ENCODE peak calls at places on chromosomes 16 and 17, in six cellular contexts. Z is K562, P is HCT116, D is GM12891, L is transverse colon, K is sigmoid colon. W is an unnamed sample.

GRCh38 chr17:17780941-17781590 is 55.7 kb downstream of the SREBF1 start:
- DNase-seq in P (no peak), L (peak), D (no peak), K (peak), Z (no peak), W (no peak)

GRCh38 chr17:73533127-73533526 is 111.1 kb downstream of the SDK2 start:
- DNase-seq in D (no peak), K (no peak), L (no peak), P (no peak), Z (no peak), W (no peak)

GRCh38 chr16:84643180-84643583 is 5.1 kb upstream of the KLHL36 start:
- DNase-seq in L (peak), Z (no peak), K (peak), P (no peak), D (no peak), W (no peak)

GRCh38 chr16:80198265-80198994 is 342.4 kb upstream of the DYNLRB2 start:
- DNase-seq in K (no peak), D (no peak), Z (no peak), P (no peak), L (no peak), W (no peak)

GRCh38 chr16:88638323-88639230 is at the start of gene IL17C:
- DNase-seq in K (no peak), P (no peak), L (peak), Z (peak), D (no peak), W (no peak)

GRCh38 chr17:78617371-78618061 is 40.3 kb upstream of the DNAH17 start:
- DNase-seq in D (no peak), P (no peak), Z (no peak), K (no peak), L (no peak), W (no peak)

GRCh38 chr16:50880926-50881325 is 139.0 kb downstream of the CYLD start:
- DNase-seq in L (no peak), Z (no peak), P (no peak), D (no peak), K (no peak), W (no peak)

GRCh38 chr16:48201515-48202201 is 42.4 kb upstream of the LONP2 start:
- DNase-seq in P (no peak), D (no peak), K (no peak), Z (no peak), L (no peak), W (no peak)

GRCh38 chr16:228151-228855 is 946 bp downstream of the LUC7L start:
- DNase-seq in D (no peak), L (no peak), K (no peak), Z (no peak), P (no peak), W (no peak)

GRCh38 chr17:5210853-5211252 is 19.2 kb upstream of the ZNF594 start:
- DNase-seq in P (no peak), L (no peak), D (no peak), Z (no peak), K (no peak), W (no peak)

GRCh38 chr17:37824534-37825485 is 80.0 kb upstream of the HNF1B start:
- DNase-seq in Z (no peak), K (no peak), D (no peak), P (no peak), L (no peak), W (no peak)

GRCh38 chr17:77907497-77908120 is 50.9 kb upstream of the TNRC6C start:
- DNase-seq in Z (no peak), K (peak), P (no peak), D (no peak), L (no peak), W (no peak)

GRCh38 chr17:32189343-32189742 is 47.0 kb downstream of the RHOT1 start:
- DNase-seq in K (no peak), D (no peak), L (no peak), Z (no peak), P (no peak), W (no peak)

GRCh38 chr17:39484178-39484577 is 22.9 kb downstream of the CDK12 start:
- DNase-seq in L (no peak), D (no peak), P (no peak), Z (no peak), K (no peak), W (no peak)

GRCh38 chr16:23949630-23950290 is 114.0 kb downstream of the PRKCB start:
- DNase-seq in K (no peak), D (peak), L (peak), Z (no peak), P (no peak), W (peak)

GRCh38 chr16:53257001-53257400 is 177.3 kb upstream of the RBL2 start:
- DNase-seq in Z (no peak), L (no peak), D (no peak), P (no peak), K (no peak), W (no peak)

GRCh38 chr17:81991684-81992513 is 14.5 kb downstream of the ASPSCR1 start:
- DNase-seq in D (no peak), L (peak), Z (no peak), K (peak), P (no peak), W (no peak)

GRCh38 chr17:15273141-15273793 is 8.1 kb upstream of the PMP22 start:
- DNase-seq in P (no peak), L (no peak), D (no peak), K (no peak), Z (no peak), W (no peak)

GRCh38 chr17:78316115-78316866 is 43.6 kb downstream of the SOCS3 start:
- DNase-seq in Z (peak), D (no peak), K (no peak), P (no peak), L (no peak), W (no peak)

GRCh38 chr16:2757344-2757743 is 4.9 kb downstream of the SRRM2 start:
- DNase-seq in Z (no peak), L (no peak), P (no peak), K (no peak), D (no peak), W (no peak)
- TF ChIP-seq POLR2AphosphoS5 in Z (no peak), L (no peak), P (no peak), K (no peak), D (no peak), W (no peak)

GRCh38 chr17:18962494-18962815 is 10.5 kb downstream of the SLC5A10 start:
- DNase-seq in L (no peak), P (no peak), K (no peak), D (no peak), Z (no peak), W (no peak)

GRCh38 chr17:18963126-18964017 is 11.4 kb downstream of the SLC5A10 start:
- DNase-seq in L (peak), K (no peak), D (no peak), Z (no peak), P (no peak), W (no peak)

GRCh38 chr17:18960241-18960665 is 8.3 kb downstream of the SLC5A10 start:
- DNase-seq in Z (no peak), K (no peak), P (no peak), D (no peak), L (no peak), W (peak)

GRCh38 chr17:18960803-18961511 is 9.0 kb downstream of the SLC5A10 start:
- DNase-seq in P (no peak), Z (peak), L (peak), K (peak), D (peak), W (peak)

GRCh38 chr17:18961634-18962493 is 9.9 kb downstream of the SLC5A10 start:
- DNase-seq in Z (no peak), L (no peak), K (no peak), P (no peak), D (no peak), W (peak)
- TF ChIP-seq POLR2A in Z (no peak), L (no peak), K (no peak), P (no peak), D (no peak), W (no peak)

DNA sequence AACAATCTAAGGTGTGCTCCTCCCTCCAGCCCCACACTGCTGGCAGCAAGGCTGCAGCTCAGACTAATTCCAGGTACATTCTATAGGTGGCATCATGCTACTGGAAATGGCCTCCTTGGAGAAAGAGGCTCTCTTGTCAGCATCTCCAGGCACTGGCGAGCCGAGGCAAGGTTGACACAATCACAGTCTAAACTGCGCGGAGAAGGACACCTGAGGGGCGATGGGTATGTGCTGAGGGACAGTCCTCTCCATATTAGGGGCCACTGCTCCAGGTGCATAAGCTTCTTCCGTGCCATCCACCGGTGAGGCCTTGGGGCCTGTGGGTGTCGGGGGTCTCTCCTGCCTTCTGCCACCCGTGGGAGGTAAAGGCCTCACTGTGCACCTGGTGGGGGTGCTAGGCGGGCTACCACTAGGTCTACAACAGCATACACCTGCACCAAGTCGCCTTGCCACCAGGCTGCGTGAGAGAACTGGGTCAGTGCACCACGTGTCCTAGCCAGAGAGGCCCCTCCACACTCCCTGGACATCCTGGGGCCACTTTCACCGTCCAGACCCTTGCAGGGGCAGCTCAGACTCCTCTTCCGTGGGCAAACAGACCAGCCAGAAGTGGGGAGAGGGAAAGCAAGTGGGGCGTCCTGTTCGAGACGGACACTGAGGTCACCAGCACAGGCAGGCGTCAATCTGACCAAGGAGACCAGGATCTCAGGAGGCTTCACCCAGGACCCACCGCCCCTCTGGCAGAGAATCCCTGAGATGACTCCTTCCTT is 12.1 kb upstream of the CBX8 start:
- DNase-seq in K (no peak), Z (no peak), D (no peak), P (peak), L (peak), W (no peak)
- TF ChIP-seq POLR2AphosphoS5 in K (no peak), Z (no peak), D (no peak), P (no peak), L (no peak), W (no peak)

DNA sequence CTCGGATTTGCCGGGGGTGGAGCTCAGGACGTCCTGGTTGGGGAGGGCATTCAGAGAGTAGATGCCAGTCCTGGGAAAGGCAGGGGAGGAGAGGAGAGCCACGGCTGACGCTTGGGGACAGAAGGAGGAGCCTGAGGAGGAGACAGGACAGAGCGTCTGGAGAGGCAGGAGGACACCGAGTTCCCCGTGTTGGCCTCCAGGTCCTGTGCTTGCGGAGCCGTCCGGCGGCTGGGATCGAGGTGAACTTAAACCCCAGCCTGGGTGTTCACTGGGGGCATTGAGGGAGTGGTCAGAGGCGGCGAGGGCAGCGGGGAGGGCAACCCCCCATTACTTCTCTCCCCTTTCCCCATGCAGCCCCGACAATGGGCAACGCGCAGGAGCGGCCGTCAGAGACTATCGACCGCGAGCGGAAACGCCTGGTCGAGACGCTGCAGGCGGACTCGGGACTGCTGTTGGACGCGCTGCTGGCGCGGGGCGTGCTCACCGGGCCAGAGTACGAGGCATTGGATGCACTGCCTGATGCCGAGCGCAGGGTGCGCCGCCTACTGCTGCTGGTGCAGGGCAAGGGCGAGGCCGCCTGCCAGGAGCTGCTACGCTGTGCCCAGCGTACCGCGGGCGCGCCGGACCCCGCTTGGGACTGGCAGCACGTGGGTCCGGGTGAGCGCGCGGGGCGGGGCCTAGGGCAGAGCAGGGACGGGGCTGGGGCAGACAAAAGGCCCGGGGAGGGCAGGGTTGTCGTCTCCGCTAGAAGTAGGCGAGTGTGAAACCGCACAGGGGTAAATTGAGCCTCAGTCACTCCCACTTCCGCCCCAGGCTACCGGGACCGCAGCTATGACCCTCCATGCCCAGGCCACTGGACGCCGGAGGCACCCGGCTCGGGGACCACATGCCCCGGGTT is 3.7 kb downstream of the NOL3 start:
- DNase-seq in K (peak), Z (no peak), P (no peak), L (peak), D (no peak), W (peak)
- TF ChIP-seq POLR2A in K (peak), Z (no peak), P (no peak), L (peak), D (no peak), W (no peak)

W was measured in GM12892.